ENCODE peak calls at places on chromosomes 11 and 22, in four cellular contexts. Z is PC-3, E is mesendoderm, M is mammary epithelial cell. O is an unnamed sample.

GRCh38 chr11:57515332-57516060 is at the start of gene SLC43A1:
- DNase-seq in M (no peak), Z (peak; percentile 46), E (no peak), O (no peak)

GRCh38 chr11:18720086-18720810 is 5.7 kb downstream of the IGSF22 start:
- DNase-seq in Z (no peak), E (no peak), M (peak; percentile 27), O (peak; percentile 31)

GRCh38 chr22:45318558-45319318 is 9.0 kb downstream of the FAM118A start:
- DNase-seq in M (peak; percentile 23), E (peak; percentile 48), Z (no peak), O (no peak)

GRCh38 chr11:111574373-111575230 is 27.6 kb upstream of the SIK2 start:
- DNase-seq in M (no peak), Z (no peak), E (no peak), O (no peak)

GRCh38 chr11:123454060-123454651 is 24.1 kb downstream of the GRAMD1B start:
- DNase-seq in E (peak; percentile 95), Z (peak; percentile 99), M (peak; percentile 79), O (peak; percentile 67)

GRCh38 chr11:353315-353857 is 15.9 kb upstream of the B4GALNT4 start:
- DNase-seq in E (peak; percentile 57), M (no peak), Z (peak; percentile 13), O (no peak)

GRCh38 chr11:35968386-35969088 is 24.7 kb downstream of the LDLRAD3 start:
- DNase-seq in E (peak; percentile 23), M (no peak), Z (no peak), O (no peak)

GRCh38 chr22:27492566-27493201 is 308.9 kb downstream of the MN1 start:
- DNase-seq in E (no peak), Z (no peak), M (no peak), O (no peak)

GRCh38 chr11:124070906-124071621 is 29.9 kb upstream of the OR10G7 start:
- DNase-seq in Z (peak; percentile 74), E (peak; percentile 79), M (peak; percentile 50), O (no peak)

GRCh38 chr11:124329787-124330478 is 9.9 kb upstream of the OR8D2 start:
- DNase-seq in Z (peak; percentile 30), E (no peak), M (no peak), O (no peak)

GRCh38 chr11:134365011-134365925 is 33.5 kb downstream of the GLB1L2 start:
- DNase-seq in M (no peak), Z (no peak), E (no peak), O (no peak)

GRCh38 chr22:38205261-38206128 is 3.7 kb downstream of the MAFF start:
- DNase-seq in E (no peak), M (no peak), Z (no peak), O (no peak)

GRCh38 chr22:38505595-38506117 is 455 bp downstream of the DDX17 start:
- DNase-seq in Z (peak; percentile 40), M (peak; percentile 63), E (peak; percentile 61), O (no peak)

GRCh38 chr11:94134651-94135512 is 6.2 kb downstream of the PANX1 start:
- DNase-seq in M (peak; percentile 90), E (no peak), Z (peak; percentile 90), O (no peak)

GRCh38 chr11:35009941-35010337 is 93.5 kb downstream of the PDHX start:
- DNase-seq in M (no peak), Z (peak; percentile 36), E (no peak), O (no peak)

GRCh38 chr22:31084811-31085492 is 3.8 kb downstream of the SMTN start:
- DNase-seq in Z (no peak), M (peak; percentile 69), E (peak; percentile 93), O (no peak)

GRCh38 chr22:28829358-28830181 is 29.2 kb upstream of the XBP1 start:
- DNase-seq in Z (peak; percentile 80), M (peak; percentile 35), E (peak; percentile 73), O (no peak)

GRCh38 chr11:86672007-86672621 is at the start of gene ME3:
- DNase-seq in M (no peak), E (peak; percentile 39), Z (peak; percentile 53), O (no peak)

GRCh38 chr11:73532310-73532709 is 65.6 kb downstream of the FAM168A start:
- DNase-seq in E (no peak), M (no peak), Z (no peak), O (no peak)

GRCh38 chr22:39306456-39307361 is 12.7 kb downstream of the RPL3 start:
- DNase-seq in E (peak; percentile 67), M (no peak), Z (peak; percentile 35), O (no peak)

DNA sequence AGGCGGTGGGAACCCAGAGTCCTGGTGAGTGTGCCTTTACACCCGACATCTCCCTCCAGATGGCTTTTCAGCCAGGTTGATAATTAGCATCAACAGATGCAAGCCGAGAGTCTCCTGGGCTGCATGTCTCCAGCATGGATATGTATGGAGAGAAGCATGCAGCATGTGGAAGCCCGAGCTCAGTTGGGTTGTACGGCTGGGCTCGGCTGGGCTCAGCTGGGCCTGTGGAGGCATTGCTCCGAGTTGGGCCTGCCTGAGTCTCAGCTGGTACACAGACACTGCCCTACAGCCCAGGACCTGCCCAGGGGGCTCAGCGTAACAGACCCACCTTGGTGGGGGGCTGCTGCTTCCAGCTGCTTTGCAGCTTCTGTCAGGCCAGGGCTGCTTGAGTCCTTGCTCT is 115.4 kb downstream of the TEAD1 start:
- DNase-seq in E (no peak), M (no peak), Z (no peak), O (no peak)
- H3K27ac ChIP-seq in E (no peak overlapping the region), M (no peak overlapping the region), Z (no peak overlapping the region), O (no peak overlapping the region)

GRCh38 chr11:82718307-82718706 is 15.4 kb downstream of the FAM181B start:
- DNase-seq in M (peak; percentile 54), E (peak; percentile 63), Z (peak; percentile 76), O (no peak)

GRCh38 chr11:82722236-82722635 is 11.4 kb downstream of the FAM181B start:
- DNase-seq in M (no peak), Z (no peak), E (no peak), O (no peak)

GRCh38 chr11:82719316-82719715 is 14.3 kb downstream of the FAM181B start:
- DNase-seq in Z (no peak), M (no peak), E (peak; percentile 31), O (no peak)

GRCh38 chr11:82718841-82719240 is 14.8 kb downstream of the FAM181B start:
- DNase-seq in M (no peak), Z (no peak), E (no peak), O (no peak)

DNA sequence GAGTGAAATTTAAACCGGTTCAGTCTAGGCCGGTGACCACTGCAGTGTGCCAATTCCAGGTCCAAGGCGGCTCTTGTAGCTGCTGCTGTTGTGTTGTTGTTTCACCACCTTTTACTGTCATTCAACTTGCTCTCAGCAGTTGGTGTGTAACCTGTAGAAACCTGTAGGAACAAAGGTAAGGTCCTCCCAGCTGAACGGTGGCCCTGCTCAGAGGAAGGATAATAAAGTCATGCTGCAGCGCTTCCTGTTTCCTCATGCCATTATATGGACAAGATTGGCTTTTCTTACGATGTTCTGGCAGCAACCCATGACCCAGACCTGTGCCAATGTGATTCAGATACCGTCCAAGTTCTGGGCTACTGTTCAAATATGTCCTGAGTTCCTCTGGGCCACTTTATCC is 13.4 kb downstream of the FAM181B start:
- DNase-seq in Z (no peak), E (no peak), M (no peak), O (no peak)
- H3K27ac ChIP-seq in Z (no peak overlapping the region), E (no peak overlapping the region), M (no peak overlapping the region), O (peak overlapping the region; percentile 13)

GRCh38 chr11:120707663-120708062 is 196.1 kb downstream of the GRIK4 start:
- DNase-seq in Z (no peak), M (no peak), E (no peak), O (no peak)

GRCh38 chr11:120708511-120709183 is 197.1 kb downstream of the GRIK4 start:
- DNase-seq in M (no peak), Z (no peak), E (no peak), O (no peak)

GRCh38 chr11:120712014-120712413 is 200.5 kb downstream of the GRIK4 start:
- DNase-seq in Z (no peak), M (no peak), E (no peak), O (no peak)

GRCh38 chr11:120710354-120711187 is 199.0 kb downstream of the GRIK4 start:
- DNase-seq in M (peak; percentile 72), E (peak; percentile 83), Z (peak; percentile 79), O (no peak)

GRCh38 chr11:120709808-120710207 is 198.3 kb downstream of the GRIK4 start:
- DNase-seq in E (no peak), M (no peak), Z (no peak), O (no peak)
- H3K27ac ChIP-seq in E (no peak overlapping the region), M (no peak overlapping the region), Z (no peak overlapping the region), O (no peak overlapping the region)

DNA sequence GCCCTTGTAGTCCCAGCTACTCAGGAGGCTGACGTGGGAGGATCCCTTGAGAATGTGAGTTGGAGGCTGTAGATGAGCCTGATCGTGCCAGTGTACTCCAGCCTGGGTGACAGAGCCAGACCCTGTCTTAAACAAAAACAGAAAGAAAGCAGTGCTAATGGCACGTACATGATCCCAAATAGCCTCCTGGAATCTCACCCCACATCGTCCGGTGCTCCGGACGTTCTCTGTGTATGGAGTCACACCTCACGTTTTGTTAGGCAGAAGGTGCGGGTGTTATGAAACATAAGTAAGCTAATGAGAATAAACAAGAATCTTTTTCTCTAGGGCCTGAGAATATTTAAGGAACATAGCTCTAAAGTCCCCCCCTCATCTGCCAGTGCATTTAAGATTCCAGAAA is 23.7 kb upstream of the MICAL3 start:
- DNase-seq in M (no peak), E (no peak), Z (no peak), O (no peak)
- H3K27ac ChIP-seq in M (no peak overlapping the region), E (no peak overlapping the region), Z (no peak overlapping the region), O (no peak overlapping the region)

DNA sequence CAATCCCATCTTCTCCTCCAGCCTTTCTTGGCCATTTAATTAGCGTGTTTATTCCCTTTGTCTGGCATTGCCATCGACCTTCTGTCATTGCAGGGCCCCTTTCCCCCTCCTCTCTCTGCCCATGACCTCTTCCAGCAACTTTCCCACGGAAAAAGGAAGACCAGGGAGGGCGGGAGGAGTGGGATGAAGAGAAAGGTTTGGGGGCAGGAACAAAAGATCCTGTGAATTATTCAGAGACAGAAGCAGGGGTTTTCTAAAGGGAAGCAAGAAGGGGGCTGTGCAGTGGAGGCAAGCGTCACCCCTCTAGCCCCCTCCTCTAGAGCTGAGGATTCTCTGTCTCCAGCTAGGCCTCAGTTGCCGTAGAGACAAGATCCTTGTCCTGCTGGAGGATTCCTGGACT is 12.9 kb downstream of the DTX4 start:
- DNase-seq in Z (no peak), M (no peak), E (no peak), O (no peak)
- H3K27ac ChIP-seq in Z (no peak overlapping the region), M (no peak overlapping the region), E (no peak overlapping the region), O (no peak overlapping the region)

DNA sequence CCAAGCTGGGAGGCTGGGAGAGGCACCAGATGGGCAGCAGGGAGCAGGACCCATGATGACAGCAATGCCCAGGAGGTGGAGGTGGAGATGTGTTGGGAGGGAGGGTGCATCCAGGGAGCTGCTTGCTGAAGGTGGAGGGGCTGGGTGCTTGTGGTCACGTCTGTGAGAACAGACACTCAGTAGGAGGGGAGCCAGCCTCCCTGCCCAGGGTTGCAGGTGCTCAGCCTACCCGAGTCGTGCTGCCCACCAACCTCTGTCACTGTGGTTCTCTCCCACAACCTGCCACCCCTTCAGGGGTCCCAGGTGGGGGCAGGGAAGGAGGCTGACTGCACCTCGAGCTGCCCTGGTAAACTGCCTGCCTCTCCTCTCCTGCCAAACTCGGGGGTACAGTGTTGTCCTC is 5.5 kb downstream of the PRDX5 start:
- DNase-seq in E (no peak), Z (no peak), M (no peak), O (no peak)
- H3K27ac ChIP-seq in E (no peak overlapping the region), Z (no peak overlapping the region), M (peak overlapping the region; percentile 98), O (peak overlapping the region; percentile 98)

GRCh38 chr11:128463386-128463829 is 124.0 kb downstream of the ETS1 start:
- DNase-seq in E (peak; percentile 85), M (no peak), Z (no peak), O (no peak)
- H3K27ac ChIP-seq in E (peak overlapping the region; percentile 68), M (no peak overlapping the region), Z (no peak overlapping the region), O (no peak overlapping the region)

O was measured in epithelial cell of prostate.